ENCODE peak calls at places on chromosome 3, in ten cellular contexts. One of them, this sample, is unnamed.

GRCh38 chr3:123272547-123272946 is 70.8 kb downstream of the SEC22A start:
- DNase-seq in Caki2: peak
- DNase-seq in progenitor cell of endocrine pancreas: no peak
- DNase-seq in activated naive CD8-positive, alpha-beta T cell treated with anti-CD3 and anti-CD28 coated beads, Interleukin-2, amount 10 ng/mL, durations not matched to agents 7 days and 5 days: no peak
- DNase-seq in WERI-Rb-1: no peak
- DNase-seq in AG04449: no peak
- DNase-seq in SK-MEL-5: peak
- DNase-seq in glutamatergic neuron: no peak
- DNase-seq in ELR: peak
- DNase-seq in NCI-H524 treated with DMSO at 0.1 percent for 48 hours: no peak
- DNase-seq in this sample: no peak

GRCh38 chr3:181292984-181293383 is 303.4 kb upstream of the DNAJC19 start:
- DNase-seq in Caki2: no peak
- DNase-seq in progenitor cell of endocrine pancreas: no peak
- DNase-seq in activated naive CD8-positive, alpha-beta T cell treated with anti-CD3 and anti-CD28 coated beads, Interleukin-2, amount 10 ng/mL, durations not matched to agents 7 days and 5 days: no peak
- DNase-seq in WERI-Rb-1: no peak
- DNase-seq in AG04449: no peak
- DNase-seq in SK-MEL-5: peak
- DNase-seq in glutamatergic neuron: no peak
- DNase-seq in ELR: peak
- DNase-seq in NCI-H524 treated with DMSO at 0.1 percent for 48 hours: no peak
- DNase-seq in this sample: no peak

GRCh38 chr3:131277836-131278497 is 103.6 kb upstream of the NUDT16 start:
- DNase-seq in Caki2: peak
- DNase-seq in progenitor cell of endocrine pancreas: no peak
- DNase-seq in activated naive CD8-positive, alpha-beta T cell treated with anti-CD3 and anti-CD28 coated beads, Interleukin-2, amount 10 ng/mL, durations not matched to agents 7 days and 5 days: no peak
- DNase-seq in WERI-Rb-1: no peak
- DNase-seq in AG04449: no peak
- DNase-seq in SK-MEL-5: no peak
- DNase-seq in glutamatergic neuron: no peak
- DNase-seq in ELR: peak
- DNase-seq in NCI-H524 treated with DMSO at 0.1 percent for 48 hours: no peak
- DNase-seq in this sample: no peak

GRCh38 chr3:55481067-55481917 is 5.8 kb downstream of the WNT5A start:
- DNase-seq in Caki2: no peak
- DNase-seq in progenitor cell of endocrine pancreas: no peak
- DNase-seq in activated naive CD8-positive, alpha-beta T cell treated with anti-CD3 and anti-CD28 coated beads, Interleukin-2, amount 10 ng/mL, durations not matched to agents 7 days and 5 days: no peak
- DNase-seq in WERI-Rb-1: peak
- DNase-seq in AG04449: no peak
- DNase-seq in SK-MEL-5: no peak
- DNase-seq in glutamatergic neuron: peak
- DNase-seq in ELR: peak
- DNase-seq in NCI-H524 treated with DMSO at 0.1 percent for 48 hours: no peak
- DNase-seq in this sample: peak

GRCh38 chr3:39141211-39141995 is 12.0 kb downstream of the CSRNP1 start:
- DNase-seq in Caki2: peak
- DNase-seq in progenitor cell of endocrine pancreas: no peak
- DNase-seq in activated naive CD8-positive, alpha-beta T cell treated with anti-CD3 and anti-CD28 coated beads, Interleukin-2, amount 10 ng/mL, durations not matched to agents 7 days and 5 days: no peak
- DNase-seq in WERI-Rb-1: no peak
- DNase-seq in AG04449: no peak
- DNase-seq in SK-MEL-5: no peak
- DNase-seq in glutamatergic neuron: no peak
- DNase-seq in ELR: peak
- DNase-seq in NCI-H524 treated with DMSO at 0.1 percent for 48 hours: no peak
- DNase-seq in this sample: no peak

GRCh38 chr3:148315756-148316155 is 381.9 kb upstream of the AGTR1 start:
- DNase-seq in Caki2: no peak
- DNase-seq in progenitor cell of endocrine pancreas: no peak
- DNase-seq in activated naive CD8-positive, alpha-beta T cell treated with anti-CD3 and anti-CD28 coated beads, Interleukin-2, amount 10 ng/mL, durations not matched to agents 7 days and 5 days: no peak
- DNase-seq in WERI-Rb-1: no peak
- DNase-seq in AG04449: no peak
- DNase-seq in SK-MEL-5: no peak
- DNase-seq in glutamatergic neuron: no peak
- DNase-seq in ELR: peak
- DNase-seq in NCI-H524 treated with DMSO at 0.1 percent for 48 hours: no peak
- DNase-seq in this sample: no peak

GRCh38 chr3:108103971-108104797 is 13.4 kb upstream of the CD47 start:
- DNase-seq in Caki2: no peak
- DNase-seq in progenitor cell of endocrine pancreas: no peak
- DNase-seq in activated naive CD8-positive, alpha-beta T cell treated with anti-CD3 and anti-CD28 coated beads, Interleukin-2, amount 10 ng/mL, durations not matched to agents 7 days and 5 days: no peak
- DNase-seq in WERI-Rb-1: no peak
- DNase-seq in AG04449: no peak
- DNase-seq in SK-MEL-5: peak
- DNase-seq in glutamatergic neuron: no peak
- DNase-seq in ELR: no peak
- DNase-seq in NCI-H524 treated with DMSO at 0.1 percent for 48 hours: no peak
- DNase-seq in this sample: no peak

GRCh38 chr3:46670891-46671427 is 22.5 kb downstream of the ALS2CL start:
- DNase-seq in Caki2: no peak
- DNase-seq in progenitor cell of endocrine pancreas: no peak
- DNase-seq in activated naive CD8-positive, alpha-beta T cell treated with anti-CD3 and anti-CD28 coated beads, Interleukin-2, amount 10 ng/mL, durations not matched to agents 7 days and 5 days: peak
- DNase-seq in WERI-Rb-1: peak
- DNase-seq in AG04449: no peak
- DNase-seq in SK-MEL-5: no peak
- DNase-seq in glutamatergic neuron: peak
- DNase-seq in ELR: no peak
- DNase-seq in NCI-H524 treated with DMSO at 0.1 percent for 48 hours: no peak
- DNase-seq in this sample: no peak

GRCh38 chr3:111227216-111227615 is 155.6 kb downstream of the NECTIN3 start:
- DNase-seq in Caki2: peak
- DNase-seq in progenitor cell of endocrine pancreas: no peak
- DNase-seq in activated naive CD8-positive, alpha-beta T cell treated with anti-CD3 and anti-CD28 coated beads, Interleukin-2, amount 10 ng/mL, durations not matched to agents 7 days and 5 days: no peak
- DNase-seq in WERI-Rb-1: no peak
- DNase-seq in AG04449: no peak
- DNase-seq in SK-MEL-5: no peak
- DNase-seq in glutamatergic neuron: no peak
- DNase-seq in ELR: peak
- DNase-seq in NCI-H524 treated with DMSO at 0.1 percent for 48 hours: no peak
- DNase-seq in this sample: no peak

GRCh38 chr3:13219902-13220296 is 146.7 kb upstream of the IQSEC1 start:
- DNase-seq in Caki2: no peak
- DNase-seq in progenitor cell of endocrine pancreas: no peak
- DNase-seq in activated naive CD8-positive, alpha-beta T cell treated with anti-CD3 and anti-CD28 coated beads, Interleukin-2, amount 10 ng/mL, durations not matched to agents 7 days and 5 days: no peak
- DNase-seq in WERI-Rb-1: no peak
- DNase-seq in AG04449: no peak
- DNase-seq in SK-MEL-5: no peak
- DNase-seq in glutamatergic neuron: no peak
- DNase-seq in ELR: no peak
- DNase-seq in NCI-H524 treated with DMSO at 0.1 percent for 48 hours: no peak
- DNase-seq in this sample: no peak

GRCh38 chr3:70000028-70000410 is 486 bp downstream of the SAMMSON start:
- DNase-seq in Caki2: no peak
- DNase-seq in progenitor cell of endocrine pancreas: no peak
- DNase-seq in activated naive CD8-positive, alpha-beta T cell treated with anti-CD3 and anti-CD28 coated beads, Interleukin-2, amount 10 ng/mL, durations not matched to agents 7 days and 5 days: no peak
- DNase-seq in WERI-Rb-1: no peak
- DNase-seq in AG04449: no peak
- DNase-seq in SK-MEL-5: no peak
- DNase-seq in glutamatergic neuron: no peak
- DNase-seq in ELR: no peak
- DNase-seq in NCI-H524 treated with DMSO at 0.1 percent for 48 hours: no peak
- DNase-seq in this sample: peak

GRCh38 chr3:128062033-128062745 is 10.0 kb downstream of the SEC61A1 start:
- DNase-seq in Caki2: no peak
- DNase-seq in progenitor cell of endocrine pancreas: no peak
- DNase-seq in activated naive CD8-positive, alpha-beta T cell treated with anti-CD3 and anti-CD28 coated beads, Interleukin-2, amount 10 ng/mL, durations not matched to agents 7 days and 5 days: no peak
- DNase-seq in WERI-Rb-1: no peak
- DNase-seq in AG04449: no peak
- DNase-seq in SK-MEL-5: no peak
- DNase-seq in glutamatergic neuron: no peak
- DNase-seq in ELR: no peak
- DNase-seq in NCI-H524 treated with DMSO at 0.1 percent for 48 hours: no peak
- DNase-seq in this sample: no peak